ENCODE peak calls at places on chromosomes 2 and 18, in five cellular contexts. J is HepG2, M is SK-N-SH, R is K562, B is GM12878. N is an unnamed sample.

GRCh38 chr2:157628532-157629415 is at the start of gene ACVR1C:
- DNase-seq in J (peak; percentile 84), M (peak; percentile 92), R (peak; percentile 64), B (no peak), N (peak; percentile 79)

GRCh38 chr2:183505911-183506310 is 381.7 kb downstream of the NUP35 start:
- DNase-seq in J (no peak), M (no peak), R (no peak), B (no peak), N (no peak)

GRCh38 chr18:3117493-3118192 is 102.1 kb downstream of the MYOM1 start:
- DNase-seq in J (peak; percentile 95), M (no peak), R (no peak), B (no peak), N (no peak)

GRCh38 chr2:110157153-110157793 is 41.7 kb upstream of the MALL start:
- DNase-seq in J (peak; percentile 65), M (peak; percentile 48), R (peak; percentile 21), B (peak; percentile 8), N (peak; percentile 40)

GRCh38 chr2:10048501-10049171 is 5.3 kb downstream of the KLF11 start:
- DNase-seq in J (no peak), M (peak; percentile 82), R (no peak), B (no peak), N (peak; percentile 45)

GRCh38 chr2:181891966-181892794 is 650 bp downstream of the ITPRID2 start:
- DNase-seq in J (peak; percentile 72), M (peak; percentile 75), R (peak; percentile 59), B (no peak), N (peak; percentile 53)

GRCh38 chr2:159243521-159243920 is 43.0 kb downstream of the WDSUB1 start:
- DNase-seq in J (no peak), M (no peak), R (no peak), B (no peak), N (no peak)

GRCh38 chr2:169512525-169512924 is 3.0 kb downstream of the KLHL41 start:
- DNase-seq in J (no peak), M (no peak), R (no peak), B (no peak), N (no peak)

GRCh38 chr2:237434916-237435315 is 21.0 kb upstream of the COL6A3 start:
- DNase-seq in J (no peak), M (no peak), R (peak; percentile 7), B (no peak), N (no peak)

GRCh38 chr2:228064796-228065315 is 116.6 kb downstream of the SPHKAP start:
- DNase-seq in J (no peak), M (no peak), R (no peak), B (no peak), N (no peak)

GRCh38 chr2:17070711-17071110 is 405.1 kb upstream of the CYRIA start:
- DNase-seq in J (no peak), M (no peak), R (no peak), B (no peak), N (no peak)

GRCh38 chr2:216110620-216111019 is 1.5 kb downstream of the XRCC5 start:
- DNase-seq in J (no peak), M (no peak), R (no peak), B (no peak), N (no peak)

GRCh38 chr2:160221391-160222276 is 21.6 kb upstream of the ITGB6 start:
- DNase-seq in J (peak; percentile 61), M (no peak), R (no peak), B (no peak), N (no peak)

GRCh38 chr2:101793277-101793969 is 95.9 kb downstream of the MAP4K4 start:
- DNase-seq in J (peak; percentile 37), M (peak; percentile 22), R (no peak), B (no peak), N (no peak)

GRCh38 chr2:196533998-196534397 is 105.5 kb upstream of the CCDC150 start:
- DNase-seq in J (no peak), M (no peak), R (no peak), B (no peak), N (no peak)

GRCh38 chr2:110743600-110743999 is 11.2 kb downstream of the ACOXL start:
- DNase-seq in J (no peak), M (no peak), R (no peak), B (no peak), N (no peak)

GRCh38 chr2:198968585-198968984 is 489.2 kb downstream of the SATB2 start:
- DNase-seq in J (no peak), M (no peak), R (no peak), B (no peak), N (no peak)

GRCh38 chr2:228599297-228599696 is 417.8 kb upstream of the SPHKAP start:
- DNase-seq in J (no peak), M (no peak), R (no peak), B (no peak), N (no peak)

GRCh38 chr18:8368490-8369217 is 240.6 kb upstream of the RAB12 start:
- DNase-seq in J (no peak), M (no peak), R (no peak), B (no peak), N (no peak)

GRCh38 chr18:5294113-5294617 is 1.4 kb downstream of the ZBTB14 start:
- DNase-seq in J (no peak), M (peak; percentile 6), R (no peak), B (no peak), N (no peak)

GRCh38 chr2:168396131-168396530 is 59.9 kb upstream of the CERS6 start:
- DNase-seq in J (no peak), M (no peak), R (no peak), B (no peak), N (no peak)

GRCh38 chr2:218998414-218999002 is 5.3 kb upstream of the CRYBA2 start:
- DNase-seq in J (no peak), M (no peak), R (no peak), B (no peak), N (no peak)

GRCh38 chr2:50719837-50720694 is 311.9 kb downstream of the NRXN1 start:
- DNase-seq in J (no peak), M (no peak), R (no peak), B (no peak), N (no peak)

GRCh38 chr18:7946724-7947377 is 379.7 kb downstream of the PTPRM start:
- DNase-seq in J (no peak), M (peak; percentile 37), R (no peak), B (no peak), N (no peak)

GRCh38 chr18:22191346-22191710 is 21.9 kb downstream of the GATA6 start:
- DNase-seq in J (no peak), M (no peak), R (no peak), B (no peak), N (no peak)

GRCh38 chr18:59719533-59720325 is 22.5 kb upstream of the CCBE1 start:
- DNase-seq in J (no peak), M (no peak), R (no peak), B (no peak), N (no peak)

GRCh38 chr2:28359222-28360065 is 33.2 kb upstream of the FOSL2 start:
- DNase-seq in J (peak; percentile 69), M (no peak), R (peak; percentile 53), B (peak; percentile 57), N (no peak)

GRCh38 chr2:88737385-88737784 is 45.9 kb downstream of the RPIA start:
- DNase-seq in J (no peak), M (no peak), R (no peak), B (no peak), N (no peak)

GRCh38 chr2:44100351-44100750 is 68.3 kb upstream of the PPM1B start:
- DNase-seq in J (peak; percentile 38), M (no peak), R (no peak), B (no peak), N (no peak)

GRCh38 chr2:27453968-27454367 is 11.8 kb downstream of the KRTCAP3 start:
- DNase-seq in J (no peak), M (no peak), R (no peak), B (no peak), N (no peak)

GRCh38 chr18:50144535-50144934 is 50.4 kb downstream of the MYO5B start:
- DNase-seq in J (no peak), M (no peak), R (no peak), B (no peak), N (no peak)

GRCh38 chr18:62713651-62714247 is 1.6 kb upstream of the PHLPP1 start:
- DNase-seq in J (no peak), M (no peak), R (no peak), B (no peak), N (no peak)

GRCh38 chr2:240526521-240526920 is 31.3 kb downstream of the ANKMY1 start:
- DNase-seq in J (no peak), M (no peak), R (no peak), B (no peak), N (no peak)

DNA sequence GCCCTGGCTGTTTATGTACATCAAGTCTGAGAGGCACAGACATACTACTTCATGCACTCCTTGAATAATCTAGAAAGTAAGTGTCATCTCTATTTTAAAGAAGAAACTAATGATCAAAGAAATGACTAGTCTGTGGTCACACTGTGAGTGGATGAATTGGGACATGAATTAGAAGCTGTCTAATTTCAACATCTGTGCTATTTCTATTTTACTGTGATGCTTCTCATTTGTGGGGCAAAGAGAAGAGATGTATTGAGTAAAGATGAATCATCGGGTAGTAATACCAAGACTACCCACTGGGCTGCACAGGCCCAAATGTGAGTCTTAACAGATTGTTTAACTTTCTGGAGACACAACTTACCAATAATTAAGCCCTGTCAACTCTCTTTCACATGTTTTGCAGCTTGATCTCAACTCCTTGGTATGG is 42.4 kb upstream of the MTIF2 start:
- DNase-seq in J (no peak), M (no peak), R (peak; percentile 19), B (peak; percentile 76), N (peak; percentile 10)
- TF ChIP-seq FOXM1 in J (no peak), M (no peak), R (no peak), B (peak; percentile 98), N (no peak)

GRCh38 chr18:58316943-58317342 is 272.9 kb downstream of the NEDD4L start:
- DNase-seq in J (no peak), M (no peak), R (no peak), B (no peak), N (no peak)
- TF ChIP-seq FOXM1 in J (no peak), M (no peak), R (no peak), B (no peak), N (no peak)

GRCh38 chr2:217617496-217618085 is 385.2 kb downstream of the TNS1 start:
- DNase-seq in J (no peak), M (no peak), R (no peak), B (no peak), N (no peak)
- TF ChIP-seq FOXM1 in J (no peak), M (no peak), R (no peak), B (no peak), N (no peak)

GRCh38 chr2:164622338-164623106 is 1.2 kb upstream of the GRB14 start:
- DNase-seq in J (no peak), M (no peak), R (no peak), B (no peak), N (no peak)

GRCh38 chr2:164625378-164625971 is 4.2 kb upstream of the GRB14 start:
- DNase-seq in J (no peak), M (no peak), R (no peak), B (no peak), N (no peak)

GRCh38 chr2:164624296-164624695 is 3.0 kb upstream of the GRB14 start:
- DNase-seq in J (no peak), M (no peak), R (no peak), B (no peak), N (no peak)

GRCh38 chr2:164620873-164621760 is at the start of gene GRB14:
- DNase-seq in J (peak; percentile 32), M (peak; percentile 90), R (no peak), B (no peak), N (peak; percentile 70)

DNA sequence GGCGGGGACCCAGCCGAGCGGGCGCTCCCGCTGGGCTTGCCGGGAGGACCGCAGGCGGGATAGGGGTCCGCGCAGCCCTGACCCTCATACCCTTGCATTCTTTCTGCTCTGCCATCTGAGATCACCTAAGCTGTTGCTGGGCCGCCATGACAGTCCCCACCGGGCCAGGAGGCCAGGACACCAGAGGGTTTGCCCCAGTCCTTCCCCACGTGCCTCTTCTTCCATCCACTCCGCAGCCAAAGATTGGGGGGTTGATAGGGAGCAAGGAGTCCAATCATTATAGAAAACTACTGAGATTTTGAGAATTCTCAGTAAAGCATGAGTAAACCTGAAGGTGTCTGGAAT is 451 bp upstream of the GRB14 start:
- DNase-seq in J (no peak), M (no peak), R (no peak), B (no peak), N (peak; percentile 51)
- TF ChIP-seq FOXM1 in J (no peak), M (no peak), R (no peak), B (no peak), N (no peak)